ENCODE peak calls at places on chromosomes 7 and 10, in four cellular contexts. G is K562, A is HL-60, J is GM12878. B is an unnamed sample.

GRCh38 chr7:64849250-64849923 is 53.7 kb upstream of the ZNF273 start:
- DNase-seq in G (peak), J (no peak), A (no peak), B (no peak)

GRCh38 chr7:128974241-128974934 is 36.7 kb downstream of the IRF5 start:
- DNase-seq in G (no peak), J (no peak), A (no peak), B (no peak)

GRCh38 chr7:142375710-142376313 is 118.0 kb upstream of the PRSS58 start:
- DNase-seq in G (no peak), J (no peak), A (peak), B (no peak)

GRCh38 chr7:114426824-114427223 is 12.2 kb downstream of the FOXP2 start:
- DNase-seq in A (no peak), J (no peak), G (no peak), B (no peak)

GRCh38 chr7:73647725-73648592 is 19.7 kb upstream of the VPS37D start:
- DNase-seq in A (no peak), G (peak), J (no peak), B (peak)

GRCh38 chr10:3735175-3735574 is 49.8 kb downstream of the KLF6 start:
- DNase-seq in G (no peak), A (no peak), J (no peak), B (no peak)

GRCh38 chr7:68730871-68731403 is 867.3 kb upstream of the AUTS2 start:
- DNase-seq in A (no peak), G (no peak), J (no peak), B (no peak)

GRCh38 chr10:123636598-123637325 is 29.4 kb upstream of the GPR26 start:
- DNase-seq in A (no peak), G (no peak), J (no peak), B (no peak)

GRCh38 chr10:583433-583832 is 106.0 kb downstream of the DIP2C start:
- DNase-seq in G (no peak), J (no peak), A (no peak), B (no peak)

GRCh38 chr7:96589038-96589437 is 120.6 kb downstream of the SEM1 start:
- DNase-seq in G (no peak), A (no peak), J (no peak), B (no peak)

GRCh38 chr7:30699706-30700495 is 17.6 kb upstream of the CRHR2 start:
- DNase-seq in J (no peak), A (no peak), G (no peak), B (no peak)

GRCh38 chr10:25076501-25077197 is 60.2 kb downstream of the THNSL1 start:
- DNase-seq in G (no peak), J (no peak), A (no peak), B (no peak)

GRCh38 chr7:26398436-26399308 is 107.0 kb downstream of the SNX10 start:
- DNase-seq in G (peak), J (peak), A (peak), B (peak)

GRCh38 chr7:1670894-1671875 is 1.1 kb downstream of the ELFN1 start:
- DNase-seq in J (no peak), G (no peak), A (no peak), B (no peak)

GRCh38 chr7:7944619-7945282 is 23.8 kb upstream of the GLCCI1 start:
- DNase-seq in G (no peak), J (peak), A (no peak), B (peak)

GRCh38 chr7:152986369-152986768 is 226.8 kb downstream of the ACTR3B start:
- DNase-seq in A (no peak), G (no peak), J (no peak), B (no peak)

GRCh38 chr10:58414270-58415041 is 29.2 kb downstream of the TFAM start:
- DNase-seq in A (no peak), G (no peak), J (no peak), B (no peak)

GRCh38 chr10:58409956-58410610 is 24.9 kb downstream of the TFAM start:
- DNase-seq in J (no peak), A (no peak), G (no peak), B (no peak)

GRCh38 chr10:58412502-58412961 is 27.3 kb downstream of the TFAM start:
- DNase-seq in A (no peak), G (no peak), J (no peak), B (no peak)

DNA sequence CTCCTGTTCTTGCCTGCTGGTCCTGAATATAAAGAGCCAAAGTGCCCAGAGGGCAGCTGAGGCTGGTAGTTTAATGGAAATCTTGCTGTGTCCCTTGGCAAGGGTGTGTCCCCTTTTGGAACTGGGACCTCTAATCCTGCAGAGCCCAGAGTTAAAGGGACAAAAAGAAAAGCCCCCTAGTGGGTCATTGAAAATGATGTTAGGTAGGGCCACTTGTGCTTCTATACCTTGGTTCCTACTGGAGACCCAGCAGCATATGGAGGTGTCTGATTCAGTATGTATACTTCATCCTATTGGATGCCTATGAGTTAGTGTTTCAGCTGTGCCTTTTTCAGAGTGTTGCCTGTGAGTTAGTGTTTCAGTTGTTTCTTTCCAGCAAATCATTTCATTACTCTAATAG is 30.5 kb downstream of the TFAM start:
- DNase-seq in A (no peak), G (no peak), J (no peak), B (no peak)
- TF ChIP-seq SPI1 in A (no peak), G (no peak), J (no peak), B (no peak)

DNA sequence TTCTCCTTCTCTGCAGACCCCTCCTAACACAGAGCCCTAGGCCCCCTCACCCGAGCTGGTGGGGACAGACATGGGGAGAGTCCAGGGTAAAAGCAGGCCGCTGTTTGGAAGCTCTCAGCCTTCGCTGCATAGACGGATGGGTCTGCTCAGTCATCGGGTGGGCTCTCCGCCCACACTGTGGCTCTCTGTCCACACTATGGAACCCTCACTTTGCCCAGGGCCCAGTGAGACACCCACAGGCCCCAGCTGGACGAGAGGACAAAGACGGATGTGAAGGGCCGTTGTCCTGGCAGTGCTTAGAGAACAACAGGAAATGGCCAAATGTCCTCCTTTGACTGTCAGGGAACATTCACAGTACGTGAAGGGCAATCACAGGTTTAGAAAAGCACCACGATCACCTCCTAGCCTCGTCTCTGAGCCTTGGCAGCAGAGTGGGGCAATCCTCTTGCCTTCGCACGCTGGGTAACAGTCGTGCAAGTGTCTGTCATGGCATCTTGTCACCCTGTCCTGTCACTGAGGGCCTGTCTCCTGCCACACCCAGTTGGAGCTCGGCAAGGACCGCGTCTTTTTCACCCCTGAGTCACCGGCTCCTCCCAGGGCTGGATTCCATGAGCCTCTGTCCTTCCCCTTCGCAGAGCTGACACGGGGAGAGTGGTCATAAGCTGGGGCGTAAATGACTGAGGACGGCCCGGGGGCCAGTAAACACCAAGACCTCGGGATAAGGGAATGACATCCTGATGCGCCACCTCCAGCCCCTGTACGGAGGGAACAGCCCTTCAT is 80.6 kb downstream of the PRKAG2 start:
- DNase-seq in J (no peak), A (no peak), G (no peak), B (no peak)
- TF ChIP-seq POLR2AphosphoS5 in J (no peak), A (no peak), G (no peak), B (no peak)

GRCh38 chr7:105489409-105489808 is 32.7 kb downstream of the PUS7 start:
- DNase-seq in G (no peak), J (no peak), A (no peak), B (no peak)

GRCh38 chr7:105493196-105493927 is 28.7 kb downstream of the PUS7 start:
- DNase-seq in G (no peak), J (no peak), A (no peak), B (no peak)

GRCh38 chr7:105488219-105488571 is 33.9 kb downstream of the PUS7 start:
- DNase-seq in J (no peak), G (no peak), A (no peak), B (no peak)

DNA sequence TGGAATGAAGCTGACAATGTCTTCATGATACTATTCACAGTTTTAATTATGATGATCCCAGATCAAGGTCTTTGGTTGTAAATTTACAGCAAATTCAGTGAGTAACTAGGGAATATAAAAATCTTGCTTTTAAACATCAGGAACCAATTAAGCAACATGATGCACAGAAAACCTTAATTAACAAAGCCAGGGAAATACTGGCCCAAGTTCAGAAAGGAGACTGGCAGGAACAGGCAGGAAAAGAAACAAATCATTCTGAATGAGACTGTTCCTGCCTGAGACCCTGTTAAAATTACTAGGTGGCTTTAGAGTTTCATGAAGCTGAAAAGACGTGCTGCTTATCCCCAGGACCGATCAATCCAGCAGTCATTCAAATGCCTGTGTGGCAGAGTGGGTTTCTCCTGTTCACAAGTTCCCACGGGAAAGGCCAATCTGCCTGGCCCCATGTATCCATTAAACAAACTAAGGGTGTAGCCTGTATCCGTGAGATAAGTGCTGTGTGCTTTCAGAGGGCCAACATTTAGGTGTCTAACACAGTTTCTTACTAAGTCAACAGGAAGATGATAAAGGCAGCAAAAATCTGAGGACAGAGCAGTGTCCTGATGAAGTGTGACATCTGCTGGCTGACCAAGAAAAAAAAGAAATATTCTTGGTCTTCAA is 34.4 kb downstream of the PUS7 start:
- DNase-seq in A (no peak), J (no peak), G (peak), B (no peak)
- TF ChIP-seq SPI1 in A (no peak), J (no peak), G (no peak), B (no peak)

GRCh38 chr10:29757551-29758297 is 123.0 kb upstream of the SVIL start:
- DNase-seq in A (no peak), G (no peak), J (no peak), B (no peak)
- TF ChIP-seq POLR2AphosphoS5 in A (no peak), G (no peak), J (no peak), B (no peak)

DNA sequence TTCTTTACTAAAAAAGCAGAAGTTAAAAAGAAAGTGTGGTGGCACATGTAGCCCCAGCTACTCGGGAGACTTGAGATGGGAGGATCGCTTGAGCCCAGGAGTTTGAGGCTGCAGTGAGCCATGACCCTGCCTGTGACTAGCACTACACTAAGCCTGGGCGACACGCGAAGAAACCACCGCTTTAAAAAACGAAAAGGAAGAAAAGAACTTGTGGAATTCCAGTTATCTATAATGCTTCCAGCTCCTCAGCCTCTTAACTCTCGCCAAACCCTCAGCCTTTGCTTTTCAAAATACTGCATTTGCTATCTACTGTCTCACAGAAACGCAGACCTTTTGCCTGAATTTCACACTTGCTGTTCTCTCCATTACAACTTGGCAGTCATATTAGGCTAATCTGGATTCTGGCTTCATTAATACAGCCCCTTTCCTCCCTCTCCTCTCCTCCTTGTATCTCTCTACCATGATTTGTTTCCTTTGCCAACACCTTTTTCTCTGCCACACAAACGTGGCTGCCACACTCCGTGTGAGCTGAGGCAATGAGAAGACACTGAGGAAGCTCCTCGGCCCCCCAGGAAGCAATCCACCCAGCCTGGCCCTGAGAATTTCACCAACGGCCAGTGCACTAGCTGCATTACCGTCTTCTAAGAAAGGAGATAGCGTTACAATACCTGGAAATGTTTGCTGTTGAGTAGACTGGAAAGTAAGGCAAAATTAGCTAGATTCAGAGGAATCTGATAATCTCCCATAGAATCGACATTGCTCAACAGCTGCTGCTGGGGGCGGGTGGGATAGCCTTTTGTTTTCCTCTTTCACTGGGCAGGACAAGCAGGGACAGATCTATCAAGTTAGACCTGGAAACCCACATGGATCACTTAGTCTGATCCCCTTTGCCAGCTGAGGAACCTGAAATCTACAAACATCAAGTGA is 37.2 kb downstream of the CALML5 start:
- DNase-seq in J (no peak), G (no peak), A (peak), B (no peak)
- TF ChIP-seq SPI1 in J (no peak), G (no peak), A (no peak), B (no peak)

DNA sequence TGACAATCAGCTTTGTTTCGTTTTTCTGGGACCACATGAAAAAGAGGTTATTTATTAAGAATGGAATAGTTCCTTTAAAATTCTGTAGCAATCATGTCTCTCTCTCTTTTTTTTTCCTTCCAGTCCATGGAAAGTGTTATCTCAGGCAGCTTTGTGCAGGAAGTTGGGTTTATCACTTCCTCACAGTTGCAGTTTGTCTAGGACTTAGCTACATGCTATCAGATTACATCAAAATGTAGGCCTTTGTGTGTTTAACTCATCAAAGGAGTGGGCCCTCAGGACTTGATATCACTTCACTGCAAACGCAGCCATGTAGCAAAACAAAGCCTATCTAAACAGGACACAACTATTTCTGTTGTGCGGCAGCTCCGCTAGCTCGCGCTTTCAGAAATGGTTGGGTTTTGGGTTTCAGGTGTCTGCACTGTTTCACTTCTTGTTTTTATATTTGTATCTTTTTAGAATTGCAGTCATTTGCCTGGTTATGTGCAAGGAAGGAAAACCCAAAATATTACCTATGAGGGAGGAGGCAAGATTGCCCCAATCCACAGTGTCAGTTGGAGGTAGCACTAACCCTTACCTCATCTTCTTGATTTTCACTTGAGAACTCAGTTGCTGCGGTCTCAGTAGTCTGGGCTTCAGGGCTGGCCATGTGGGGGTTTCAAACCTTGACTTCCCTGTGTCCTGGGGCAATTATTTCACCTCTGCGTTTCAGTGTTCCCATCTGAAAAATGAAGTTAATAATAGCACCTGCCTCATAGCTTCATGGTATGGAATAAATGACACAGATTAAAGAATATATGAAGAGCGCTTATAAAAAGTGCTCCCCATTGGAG is 66.7 kb downstream of the HHEX start:
- DNase-seq in A (peak), J (peak), G (peak), B (peak)
- TF ChIP-seq POLR2AphosphoS5 in A (peak), J (no peak), G (peak), B (no peak)

GRCh38 chr7:157686285-157686894 is 349.6 kb downstream of the DNAJB6 start:
- DNase-seq in J (no peak), G (no peak), A (no peak), B (no peak)
- TF ChIP-seq SPI1 in J (no peak), G (no peak), A (peak), B (no peak)

GRCh38 chr7:130917669-130918128 is 183.7 kb upstream of the KLF14 start:
- DNase-seq in J (no peak), A (no peak), G (no peak), B (no peak)

GRCh38 chr7:130920122-130920521 is 186.1 kb upstream of the KLF14 start:
- DNase-seq in A (no peak), G (no peak), J (no peak), B (no peak)

GRCh38 chr7:130921391-130922180 is 187.6 kb upstream of the KLF14 start:
- DNase-seq in J (no peak), A (no peak), G (no peak), B (no peak)

GRCh38 chr7:130919316-130920103 is 185.5 kb upstream of the KLF14 start:
- DNase-seq in J (no peak), G (no peak), A (no peak), B (no peak)

DNA sequence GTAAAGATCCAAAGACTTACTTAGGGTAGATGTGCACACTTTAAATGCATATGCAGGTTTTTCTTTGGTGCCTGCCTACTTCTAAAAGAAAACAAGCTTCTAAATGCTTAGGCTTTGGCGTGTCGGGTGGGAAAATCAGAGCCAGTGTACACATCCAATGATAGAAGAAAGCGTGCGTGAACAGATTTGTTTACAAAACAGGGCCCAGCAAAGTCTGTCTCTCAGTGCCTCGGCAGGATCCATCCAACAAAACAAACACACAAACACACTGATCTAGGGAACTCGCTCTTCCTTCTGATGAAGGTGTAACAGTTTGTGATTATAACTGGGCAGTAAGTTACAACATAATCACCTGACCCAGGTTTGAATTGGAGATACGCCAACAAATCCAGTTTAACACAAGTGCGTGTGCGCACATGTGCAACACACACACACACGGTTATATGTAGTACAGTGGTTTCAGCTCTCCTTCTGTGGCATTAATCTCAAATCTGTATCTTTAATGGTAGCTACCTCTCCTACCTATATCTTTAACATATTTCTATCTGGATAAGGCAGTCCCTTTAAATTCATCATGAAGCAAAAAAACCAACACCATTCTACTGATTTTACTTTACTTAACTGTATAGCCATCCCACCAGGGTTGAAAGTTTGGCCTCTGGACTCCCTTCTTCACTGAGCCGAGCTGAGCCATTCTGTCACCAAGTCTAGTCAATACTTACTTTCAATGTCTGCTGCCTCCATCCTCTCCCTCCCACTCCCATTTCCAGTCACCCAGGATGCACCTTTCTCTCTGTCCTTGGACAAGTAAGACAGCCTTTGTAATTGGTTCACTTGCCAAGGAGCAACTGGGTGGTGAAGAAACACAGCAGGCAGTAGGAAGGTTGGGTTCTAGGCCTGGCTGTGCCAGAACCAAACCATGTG is 184.4 kb upstream of the KLF14 start:
- DNase-seq in A (no peak), G (no peak), J (no peak), B (no peak)
- TF ChIP-seq POLR2AphosphoS5 in A (no peak), G (no peak), J (no peak), B (peak)

B was measured in GM12891.